ENCODE peak calls at places on chromosome 9, in nine cellular contexts. One of them, this sample, is unnamed. For H3K27me3, the result is how much of the 10 kb centered on the place peaks cover.

GRCh38 chr9:134602547-134603362 is 38.8 kb upstream of the COL5A1 start:
- DNase-seq in left ventricle myocardium inferior: no peak
- DNase-seq in uterus: peak
- DNase-seq in dorsolateral prefrontal cortex: no peak
- DNase-seq in cardiac muscle cell: peak
- DNase-seq in right atrium auricular region: peak
- DNase-seq in fibroblast of lung: peak
- DNase-seq in H9: peak
- DNase-seq in neural progenitor cell: no peak
- DNase-seq in this sample: no peak

GRCh38 chr9:129344623-129345495 is 166.8 kb upstream of the IER5L start:
- DNase-seq in neural progenitor cell: no peak
- DNase-seq in fibroblast of lung: no peak
- DNase-seq in cardiac muscle cell: peak
- DNase-seq in H9: no peak
- DNase-seq in uterus: no peak
- DNase-seq in dorsolateral prefrontal cortex: no peak
- DNase-seq in right atrium auricular region: no peak
- DNase-seq in left ventricle myocardium inferior: no peak
- DNase-seq in this sample: no peak

GRCh38 chr9:121718063-121718462 is 66.6 kb downstream of the DAB2IP start:
- DNase-seq in left ventricle myocardium inferior: peak
- DNase-seq in dorsolateral prefrontal cortex: peak
- DNase-seq in neural progenitor cell: peak
- DNase-seq in cardiac muscle cell: peak
- DNase-seq in fibroblast of lung: peak
- DNase-seq in uterus: peak
- DNase-seq in H9: no peak
- DNase-seq in right atrium auricular region: no peak
- DNase-seq in this sample: no peak

GRCh38 chr9:121598167-121599000 is 53.0 kb upstream of the DAB2IP start:
- DNase-seq in right atrium auricular region: peak
- DNase-seq in uterus: peak
- DNase-seq in H9: peak
- DNase-seq in dorsolateral prefrontal cortex: no peak
- DNase-seq in cardiac muscle cell: peak
- DNase-seq in neural progenitor cell: peak
- DNase-seq in fibroblast of lung: peak
- DNase-seq in left ventricle myocardium inferior: peak
- DNase-seq in this sample: peak

GRCh38 chr9:134208310-134208841 is 44.0 kb upstream of the RNU6ATAC start:
- DNase-seq in left ventricle myocardium inferior: peak
- DNase-seq in H9: no peak
- DNase-seq in fibroblast of lung: no peak
- DNase-seq in uterus: peak
- DNase-seq in right atrium auricular region: no peak
- DNase-seq in neural progenitor cell: no peak
- DNase-seq in dorsolateral prefrontal cortex: no peak
- DNase-seq in cardiac muscle cell: peak
- DNase-seq in this sample: no peak

GRCh38 chr9:110755179-110755578 is 86.6 kb downstream of the MUSK start:
- DNase-seq in right atrium auricular region: no peak
- DNase-seq in cardiac muscle cell: no peak
- DNase-seq in H9: no peak
- DNase-seq in dorsolateral prefrontal cortex: no peak
- DNase-seq in fibroblast of lung: no peak
- DNase-seq in neural progenitor cell: no peak
- DNase-seq in left ventricle myocardium inferior: no peak
- DNase-seq in uterus: no peak
- DNase-seq in this sample: no peak

GRCh38 chr9:128056887-128057723 is 10.0 kb downstream of the NAIF1 start:
- DNase-seq in left ventricle myocardium inferior: no peak
- DNase-seq in neural progenitor cell: peak
- DNase-seq in dorsolateral prefrontal cortex: no peak
- DNase-seq in cardiac muscle cell: no peak
- DNase-seq in fibroblast of lung: peak
- DNase-seq in right atrium auricular region: no peak
- DNase-seq in H9: peak
- DNase-seq in uterus: no peak
- DNase-seq in this sample: no peak

GRCh38 chr9:74497750-74498615 is 848 bp downstream of the RORB start:
- DNase-seq in H9: peak
- DNase-seq in uterus: no peak
- DNase-seq in fibroblast of lung: peak
- DNase-seq in neural progenitor cell: peak
- DNase-seq in left ventricle myocardium inferior: peak
- DNase-seq in right atrium auricular region: no peak
- DNase-seq in cardiac muscle cell: peak
- DNase-seq in dorsolateral prefrontal cortex: peak
- DNase-seq in this sample: peak

GRCh38 chr9:37840560-37841194 is 40.1 kb downstream of the DCAF10 start:
- DNase-seq in H9: no peak
- DNase-seq in uterus: no peak
- DNase-seq in neural progenitor cell: no peak
- DNase-seq in dorsolateral prefrontal cortex: no peak
- DNase-seq in right atrium auricular region: no peak
- DNase-seq in left ventricle myocardium inferior: no peak
- DNase-seq in fibroblast of lung: peak
- DNase-seq in cardiac muscle cell: peak
- DNase-seq in this sample: peak

GRCh38 chr9:132670816-132671371 is 630 bp downstream of the GTF3C4 start:
- DNase-seq in dorsolateral prefrontal cortex: peak
- DNase-seq in left ventricle myocardium inferior: no peak
- DNase-seq in fibroblast of lung: peak
- DNase-seq in cardiac muscle cell: peak
- DNase-seq in H9: peak
- DNase-seq in uterus: peak
- DNase-seq in neural progenitor cell: peak
- DNase-seq in right atrium auricular region: no peak
- DNase-seq in this sample: no peak

GRCh38 chr9:69932901-69933300 is 110.7 kb upstream of the MAMDC2 start:
- DNase-seq in dorsolateral prefrontal cortex: no peak
- DNase-seq in fibroblast of lung: no peak
- DNase-seq in right atrium auricular region: no peak
- DNase-seq in neural progenitor cell: peak
- DNase-seq in left ventricle myocardium inferior: no peak
- DNase-seq in uterus: no peak
- DNase-seq in cardiac muscle cell: peak
- DNase-seq in H9: peak
- DNase-seq in this sample: no peak

GRCh38 chr9:104772707-104773106 is 8.8 kb downstream of the NIPSNAP3B start:
- DNase-seq in right atrium auricular region: no peak
- DNase-seq in dorsolateral prefrontal cortex: no peak
- DNase-seq in neural progenitor cell: no peak
- DNase-seq in cardiac muscle cell: peak
- DNase-seq in left ventricle myocardium inferior: no peak
- DNase-seq in uterus: no peak
- DNase-seq in fibroblast of lung: no peak
- DNase-seq in H9: no peak
- DNase-seq in this sample: no peak

GRCh38 chr9:108053555-108054061 is 564.0 kb upstream of the KLF4 start:
- DNase-seq in H9: no peak
- DNase-seq in left ventricle myocardium inferior: peak
- DNase-seq in cardiac muscle cell: peak
- DNase-seq in right atrium auricular region: peak
- DNase-seq in dorsolateral prefrontal cortex: no peak
- DNase-seq in fibroblast of lung: peak
- DNase-seq in neural progenitor cell: peak
- DNase-seq in uterus: peak
- DNase-seq in this sample: peak

GRCh38 chr9:129996161-129996849 is 46.7 kb downstream of the FNBP1 start:
- DNase-seq in dorsolateral prefrontal cortex: no peak
- DNase-seq in cardiac muscle cell: peak
- DNase-seq in uterus: no peak
- DNase-seq in right atrium auricular region: no peak
- DNase-seq in left ventricle myocardium inferior: no peak
- DNase-seq in neural progenitor cell: no peak
- DNase-seq in H9: no peak
- DNase-seq in fibroblast of lung: peak
- DNase-seq in this sample: no peak

GRCh38 chr9:128103589-128103962 is 24.0 kb downstream of the PTGES2 start:
- DNase-seq in neural progenitor cell: no peak
- DNase-seq in H9: peak
- DNase-seq in right atrium auricular region: no peak
- DNase-seq in cardiac muscle cell: no peak
- DNase-seq in dorsolateral prefrontal cortex: no peak
- DNase-seq in fibroblast of lung: no peak
- DNase-seq in uterus: no peak
- DNase-seq in left ventricle myocardium inferior: no peak
- DNase-seq in this sample: no peak

GRCh38 chr9:36798350-36799065 is 225.8 kb downstream of the MELK start:
- DNase-seq in fibroblast of lung: no peak
- DNase-seq in left ventricle myocardium inferior: no peak
- DNase-seq in dorsolateral prefrontal cortex: no peak
- DNase-seq in cardiac muscle cell: no peak
- DNase-seq in uterus: no peak
- DNase-seq in H9: no peak
- DNase-seq in neural progenitor cell: peak
- DNase-seq in right atrium auricular region: no peak
- DNase-seq in this sample: no peak
- H3K27me3 ChIP-seq in fibroblast of lung: under half
- H3K27me3 ChIP-seq in left ventricle myocardium inferior: half or more
- H3K27me3 ChIP-seq in dorsolateral prefrontal cortex: under half
- H3K27me3 ChIP-seq in cardiac muscle cell: under half
- H3K27me3 ChIP-seq in uterus: under half
- H3K27me3 ChIP-seq in H9: under half
- H3K27me3 ChIP-seq in neural progenitor cell: under half
- H3K27me3 ChIP-seq in right atrium auricular region: under half
- H3K27me3 ChIP-seq in this sample: under half

DNA sequence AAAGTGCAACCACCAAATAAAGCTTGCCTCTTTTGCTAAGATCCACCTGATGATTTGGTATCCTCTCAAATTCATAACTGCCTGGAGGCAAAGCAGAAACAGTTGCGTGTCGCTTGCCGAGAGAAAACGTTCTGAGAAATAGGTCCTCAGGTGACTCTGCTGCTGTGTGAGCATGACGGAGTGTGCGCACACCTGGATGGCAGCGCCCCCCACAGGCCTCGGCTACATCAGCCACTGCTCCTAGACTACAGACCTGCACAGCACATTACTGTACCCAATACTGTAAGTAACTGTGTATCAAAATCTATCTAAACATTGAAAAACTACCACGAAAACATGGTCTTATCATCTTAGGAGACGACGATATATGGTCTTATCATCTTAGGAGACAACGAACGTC is 87.4 kb downstream of the CAMSAP1 start:
- DNase-seq in uterus: no peak
- DNase-seq in neural progenitor cell: no peak
- DNase-seq in H9: no peak
- DNase-seq in fibroblast of lung: no peak
- DNase-seq in dorsolateral prefrontal cortex: no peak
- DNase-seq in cardiac muscle cell: no peak
- DNase-seq in right atrium auricular region: no peak
- DNase-seq in left ventricle myocardium inferior: no peak
- DNase-seq in this sample: no peak
- TF ChIP-seq CTCF in uterus: no peak
- TF ChIP-seq CTCF in neural progenitor cell: peak
- TF ChIP-seq CTCF in H9: peak
- TF ChIP-seq CTCF in fibroblast of lung: no peak
- TF ChIP-seq CTCF in dorsolateral prefrontal cortex: no peak
- TF ChIP-seq CTCF in cardiac muscle cell: no peak
- TF ChIP-seq CTCF in right atrium auricular region: no peak
- TF ChIP-seq CTCF in left ventricle myocardium inferior: no peak
- TF ChIP-seq CTCF in this sample: peak

GRCh38 chr9:96340707-96341106 is 38.7 kb upstream of the HSD17B3 start:
- DNase-seq in uterus: no peak
- DNase-seq in left ventricle myocardium inferior: no peak
- DNase-seq in cardiac muscle cell: no peak
- DNase-seq in neural progenitor cell: no peak
- DNase-seq in dorsolateral prefrontal cortex: no peak
- DNase-seq in right atrium auricular region: no peak
- DNase-seq in H9: no peak
- DNase-seq in fibroblast of lung: no peak
- DNase-seq in this sample: no peak
- H3K27ac ChIP-seq in uterus: no peak
- H3K27ac ChIP-seq in left ventricle myocardium inferior: no peak
- H3K27ac ChIP-seq in cardiac muscle cell: no peak
- H3K27ac ChIP-seq in neural progenitor cell: no peak
- H3K27ac ChIP-seq in dorsolateral prefrontal cortex: peak
- H3K27ac ChIP-seq in right atrium auricular region: no peak
- H3K27ac ChIP-seq in H9: no peak
- H3K27ac ChIP-seq in fibroblast of lung: no peak
- H3K27ac ChIP-seq in this sample: no peak

GRCh38 chr9:96129698-96130097 is 172.3 kb downstream of the HSD17B3 start:
- DNase-seq in dorsolateral prefrontal cortex: no peak
- DNase-seq in fibroblast of lung: no peak
- DNase-seq in right atrium auricular region: no peak
- DNase-seq in uterus: no peak
- DNase-seq in cardiac muscle cell: no peak
- DNase-seq in H9: peak
- DNase-seq in neural progenitor cell: peak
- DNase-seq in left ventricle myocardium inferior: no peak
- DNase-seq in this sample: no peak
- H3K27me3 ChIP-seq in dorsolateral prefrontal cortex: under half
- H3K27me3 ChIP-seq in fibroblast of lung: under half
- H3K27me3 ChIP-seq in right atrium auricular region: under half
- H3K27me3 ChIP-seq in uterus: under half
- H3K27me3 ChIP-seq in cardiac muscle cell: under half
- H3K27me3 ChIP-seq in H9: under half
- H3K27me3 ChIP-seq in neural progenitor cell: under half
- H3K27me3 ChIP-seq in left ventricle myocardium inferior: under half
- H3K27me3 ChIP-seq in this sample: under half

This sample was measured in foreskin keratinocyte.